ENCODE peak calls at places on chromosome 2, in eight cellular contexts. One of them, this sample, is unnamed.

GRCh38 chr2:100818606-100819364 is 1.2 kb upstream of the NPAS2 start:
- DNase-seq in neural crest cell: peak; percentile 45
- DNase-seq in bronchial epithelial cell: peak; percentile 45
- DNase-seq in fibroblast of pulmonary artery: peak; percentile 93
- DNase-seq in dorsolateral prefrontal cortex: peak; percentile 46
- DNase-seq in lower leg skin: peak; percentile 38
- DNase-seq in Calu3: peak; percentile 68
- DNase-seq in astrocyte of the cerebellum: peak; percentile 22
- DNase-seq in this sample: no peak

GRCh38 chr2:69685321-69686048 is 41.9 kb upstream of the AAK1 start:
- DNase-seq in neural crest cell: no peak
- DNase-seq in bronchial epithelial cell: no peak
- DNase-seq in fibroblast of pulmonary artery: peak; percentile 71
- DNase-seq in dorsolateral prefrontal cortex: no peak
- DNase-seq in lower leg skin: no peak
- DNase-seq in Calu3: peak; percentile 47
- DNase-seq in astrocyte of the cerebellum: peak; percentile 22
- DNase-seq in this sample: no peak

GRCh38 chr2:235088608-235089020 is 136.8 kb downstream of the SH3BP4 start:
- DNase-seq in neural crest cell: no peak
- DNase-seq in bronchial epithelial cell: no peak
- DNase-seq in fibroblast of pulmonary artery: peak; percentile 78
- DNase-seq in dorsolateral prefrontal cortex: no peak
- DNase-seq in lower leg skin: no peak
- DNase-seq in Calu3: no peak
- DNase-seq in astrocyte of the cerebellum: no peak
- DNase-seq in this sample: no peak

GRCh38 chr2:68466361-68466777 is 725 bp downstream of the FBXO48 start:
- DNase-seq in neural crest cell: no peak
- DNase-seq in bronchial epithelial cell: peak; percentile 88
- DNase-seq in fibroblast of pulmonary artery: peak; percentile 61
- DNase-seq in dorsolateral prefrontal cortex: no peak
- DNase-seq in lower leg skin: no peak
- DNase-seq in Calu3: peak; percentile 14
- DNase-seq in astrocyte of the cerebellum: peak; percentile 80
- DNase-seq in this sample: no peak

GRCh38 chr2:179261161-179261825 is 3.3 kb downstream of the SESTD1 start:
- DNase-seq in neural crest cell: no peak
- DNase-seq in bronchial epithelial cell: no peak
- DNase-seq in fibroblast of pulmonary artery: no peak
- DNase-seq in dorsolateral prefrontal cortex: no peak
- DNase-seq in lower leg skin: no peak
- DNase-seq in Calu3: no peak
- DNase-seq in astrocyte of the cerebellum: no peak
- DNase-seq in this sample: no peak

GRCh38 chr2:165601866-165602636 is 132.6 kb downstream of the CSRNP3 start:
- DNase-seq in neural crest cell: no peak
- DNase-seq in bronchial epithelial cell: peak; percentile 93
- DNase-seq in fibroblast of pulmonary artery: peak; percentile 88
- DNase-seq in dorsolateral prefrontal cortex: no peak
- DNase-seq in lower leg skin: no peak
- DNase-seq in Calu3: no peak
- DNase-seq in astrocyte of the cerebellum: peak; percentile 19
- DNase-seq in this sample: peak; percentile 8

GRCh38 chr2:12636837-12637581 is 79.7 kb upstream of the TRIB2 start:
- DNase-seq in neural crest cell: no peak
- DNase-seq in bronchial epithelial cell: no peak
- DNase-seq in fibroblast of pulmonary artery: peak; percentile 58
- DNase-seq in dorsolateral prefrontal cortex: no peak
- DNase-seq in lower leg skin: no peak
- DNase-seq in Calu3: no peak
- DNase-seq in astrocyte of the cerebellum: no peak
- DNase-seq in this sample: no peak

GRCh38 chr2:161992526-161992925 is 81.5 kb downstream of the DPP4 start:
- DNase-seq in neural crest cell: no peak
- DNase-seq in bronchial epithelial cell: no peak
- DNase-seq in fibroblast of pulmonary artery: no peak
- DNase-seq in dorsolateral prefrontal cortex: no peak
- DNase-seq in lower leg skin: no peak
- DNase-seq in Calu3: no peak
- DNase-seq in astrocyte of the cerebellum: no peak
- DNase-seq in this sample: no peak

GRCh38 chr2:21422050-21422449 is 298.3 kb downstream of the TDRD15 start:
- DNase-seq in neural crest cell: peak; percentile 51
- DNase-seq in bronchial epithelial cell: no peak
- DNase-seq in fibroblast of pulmonary artery: no peak
- DNase-seq in dorsolateral prefrontal cortex: no peak
- DNase-seq in lower leg skin: no peak
- DNase-seq in Calu3: peak; percentile 29
- DNase-seq in astrocyte of the cerebellum: no peak
- DNase-seq in this sample: no peak

GRCh38 chr2:166238176-166238575 is 110.4 kb upstream of the SCN1A start:
- DNase-seq in neural crest cell: no peak
- DNase-seq in bronchial epithelial cell: no peak
- DNase-seq in fibroblast of pulmonary artery: no peak
- DNase-seq in dorsolateral prefrontal cortex: no peak
- DNase-seq in lower leg skin: no peak
- DNase-seq in Calu3: no peak
- DNase-seq in astrocyte of the cerebellum: no peak
- DNase-seq in this sample: no peak

GRCh38 chr2:132652501-132652900 is 17.5 kb downstream of the LYPD1 start:
- DNase-seq in neural crest cell: no peak
- DNase-seq in bronchial epithelial cell: no peak
- DNase-seq in fibroblast of pulmonary artery: no peak
- DNase-seq in dorsolateral prefrontal cortex: no peak
- DNase-seq in lower leg skin: no peak
- DNase-seq in Calu3: no peak
- DNase-seq in astrocyte of the cerebellum: no peak
- DNase-seq in this sample: no peak

GRCh38 chr2:85215074-85216050 is 82.2 kb downstream of the TCF7L1 start:
- DNase-seq in neural crest cell: no peak
- DNase-seq in bronchial epithelial cell: no peak
- DNase-seq in fibroblast of pulmonary artery: peak; percentile 62
- DNase-seq in dorsolateral prefrontal cortex: peak; percentile 15
- DNase-seq in lower leg skin: no peak
- DNase-seq in Calu3: no peak
- DNase-seq in astrocyte of the cerebellum: peak; percentile 99
- DNase-seq in this sample: peak; percentile 93

GRCh38 chr2:127569274-127570065 is 34.0 kb downstream of the MYO7B start:
- DNase-seq in neural crest cell: no peak
- DNase-seq in bronchial epithelial cell: peak; percentile 60
- DNase-seq in fibroblast of pulmonary artery: peak; percentile 77
- DNase-seq in dorsolateral prefrontal cortex: peak; percentile 28
- DNase-seq in lower leg skin: no peak
- DNase-seq in Calu3: no peak
- DNase-seq in astrocyte of the cerebellum: peak; percentile 49
- DNase-seq in this sample: peak; percentile 38

DNA sequence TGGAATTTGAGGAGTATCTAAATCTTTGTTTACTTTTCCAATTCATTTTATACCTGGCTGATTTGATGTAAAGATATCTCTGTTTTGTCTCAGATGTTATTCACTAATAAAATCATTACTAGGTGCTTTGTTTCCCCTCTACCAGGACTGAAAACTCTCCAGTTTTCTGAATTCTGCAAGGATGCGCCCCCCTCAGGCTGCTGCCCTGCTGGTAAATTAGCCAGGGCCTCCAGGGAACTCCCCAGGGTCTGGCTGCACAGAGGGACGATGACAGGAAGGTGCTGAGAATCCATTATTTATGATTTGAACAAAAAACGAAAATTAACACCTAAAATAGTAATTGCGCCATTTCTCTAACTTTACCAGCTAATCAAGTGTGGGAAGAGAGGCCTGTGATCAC is 541.2 kb upstream of the POU3F3 start:
- DNase-seq in neural crest cell: no peak
- DNase-seq in bronchial epithelial cell: no peak
- DNase-seq in fibroblast of pulmonary artery: no peak
- DNase-seq in dorsolateral prefrontal cortex: no peak
- DNase-seq in lower leg skin: no peak
- DNase-seq in Calu3: no peak
- DNase-seq in astrocyte of the cerebellum: no peak
- DNase-seq in this sample: no peak
- TF ChIP-seq CTCF in neural crest cell: no peak
- TF ChIP-seq CTCF in bronchial epithelial cell: no peak
- TF ChIP-seq CTCF in fibroblast of pulmonary artery: no peak
- TF ChIP-seq CTCF in dorsolateral prefrontal cortex: no peak
- TF ChIP-seq CTCF in lower leg skin: no peak
- TF ChIP-seq CTCF in Calu3: no peak
- TF ChIP-seq CTCF in astrocyte of the cerebellum: peak; percentile 8
- TF ChIP-seq CTCF in this sample: no peak

DNA sequence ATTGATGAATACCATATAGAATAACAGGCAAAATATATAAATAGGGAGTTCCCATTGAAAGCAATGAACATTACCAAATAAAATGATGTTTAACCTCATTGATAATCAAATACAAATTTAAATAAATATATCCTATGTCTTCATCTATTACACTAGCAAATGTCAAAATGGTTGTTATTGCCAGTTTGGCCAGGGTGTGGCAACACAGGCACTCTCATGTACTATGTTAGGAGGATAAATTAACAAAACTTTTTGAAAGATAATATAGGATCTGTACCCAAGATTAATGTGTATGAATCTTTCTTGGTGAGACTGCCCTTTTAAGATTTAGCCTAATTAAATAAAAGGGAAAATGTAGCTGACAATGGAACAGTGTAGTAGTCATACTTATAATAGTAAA is 659.3 kb downstream of the ERBB4 start:
- DNase-seq in neural crest cell: no peak
- DNase-seq in bronchial epithelial cell: peak; percentile 27
- DNase-seq in fibroblast of pulmonary artery: peak; percentile 11
- DNase-seq in dorsolateral prefrontal cortex: no peak
- DNase-seq in lower leg skin: no peak
- DNase-seq in Calu3: peak; percentile 4
- DNase-seq in astrocyte of the cerebellum: no peak
- DNase-seq in this sample: no peak
- TF ChIP-seq CTCF in neural crest cell: peak; percentile 53
- TF ChIP-seq CTCF in bronchial epithelial cell: no peak
- TF ChIP-seq CTCF in fibroblast of pulmonary artery: peak; percentile 17
- TF ChIP-seq CTCF in dorsolateral prefrontal cortex: peak; percentile 35
- TF ChIP-seq CTCF in lower leg skin: no peak
- TF ChIP-seq CTCF in Calu3: no peak
- TF ChIP-seq CTCF in astrocyte of the cerebellum: peak; percentile 32
- TF ChIP-seq CTCF in this sample: peak; percentile 47

DNA sequence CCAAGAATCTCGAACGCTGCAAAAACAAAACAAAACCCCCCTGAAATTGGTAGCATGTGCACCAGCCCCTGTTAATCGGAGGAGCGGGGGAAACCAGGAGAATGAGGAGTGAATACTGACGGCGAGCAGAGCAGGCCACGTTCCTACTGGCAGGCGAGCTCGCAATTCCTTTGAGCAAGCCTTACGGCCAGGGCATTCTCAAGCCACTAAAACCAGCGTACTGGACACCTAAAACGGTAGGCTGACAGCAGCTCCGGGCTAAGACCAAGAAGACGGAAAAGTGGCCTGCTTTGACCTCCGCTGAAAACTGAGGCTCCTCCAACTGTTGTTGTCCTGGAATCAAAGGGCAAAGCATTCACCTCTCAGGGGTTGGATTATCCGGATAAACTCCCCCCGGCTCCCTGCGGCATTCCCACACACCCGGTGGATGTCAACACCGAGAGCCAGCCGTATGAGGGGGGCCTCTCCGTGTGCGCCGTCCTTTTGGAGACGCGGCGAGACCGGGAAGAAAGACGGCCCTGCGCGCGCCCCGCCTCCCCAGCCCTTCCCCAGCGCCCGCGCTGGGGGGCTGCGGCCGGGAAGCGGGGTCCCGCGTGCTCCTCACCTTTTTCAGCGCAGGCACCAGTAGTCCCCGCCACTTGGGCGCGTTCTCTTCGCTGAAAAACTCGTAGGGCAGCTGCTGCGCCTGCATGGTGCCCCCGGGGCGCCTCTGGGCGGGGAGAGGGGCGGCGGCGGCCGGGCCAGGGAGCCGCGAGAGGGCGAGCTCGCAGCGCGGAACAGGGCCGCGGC is 925 bp downstream of the SOS1 start:
- DNase-seq in neural crest cell: peak; percentile 48
- DNase-seq in bronchial epithelial cell: no peak
- DNase-seq in fibroblast of pulmonary artery: peak; percentile 55
- DNase-seq in dorsolateral prefrontal cortex: peak; percentile 24
- DNase-seq in lower leg skin: peak; percentile 23
- DNase-seq in Calu3: peak; percentile 66
- DNase-seq in astrocyte of the cerebellum: no peak
- DNase-seq in this sample: no peak
- TF ChIP-seq CTCF in neural crest cell: no peak
- TF ChIP-seq CTCF in bronchial epithelial cell: peak; percentile 22
- TF ChIP-seq CTCF in fibroblast of pulmonary artery: no peak
- TF ChIP-seq CTCF in dorsolateral prefrontal cortex: peak; percentile 16
- TF ChIP-seq CTCF in lower leg skin: no peak
- TF ChIP-seq CTCF in Calu3: no peak
- TF ChIP-seq CTCF in astrocyte of the cerebellum: peak; percentile 15
- TF ChIP-seq CTCF in this sample: peak; percentile 14

GRCh38 chr2:238974510-238975166 is 126.8 kb downstream of the TWIST2 start:
- DNase-seq in neural crest cell: no peak
- DNase-seq in bronchial epithelial cell: peak; percentile 74
- DNase-seq in fibroblast of pulmonary artery: peak; percentile 94
- DNase-seq in dorsolateral prefrontal cortex: peak; percentile 71
- DNase-seq in lower leg skin: no peak
- DNase-seq in Calu3: no peak
- DNase-seq in astrocyte of the cerebellum: peak; percentile 81
- DNase-seq in this sample: peak; percentile 88
- TF ChIP-seq CTCF in neural crest cell: no peak
- TF ChIP-seq CTCF in bronchial epithelial cell: peak; percentile 36
- TF ChIP-seq CTCF in fibroblast of pulmonary artery: peak; percentile 67
- TF ChIP-seq CTCF in dorsolateral prefrontal cortex: peak; percentile 32
- TF ChIP-seq CTCF in lower leg skin: no peak
- TF ChIP-seq CTCF in Calu3: no peak
- TF ChIP-seq CTCF in astrocyte of the cerebellum: peak; percentile 55
- TF ChIP-seq CTCF in this sample: peak; percentile 68

GRCh38 chr2:60641866-60642788 is 88.7 kb upstream of the BCL11A start:
- DNase-seq in neural crest cell: peak; percentile 23
- DNase-seq in bronchial epithelial cell: peak; percentile 44
- DNase-seq in fibroblast of pulmonary artery: peak; percentile 70
- DNase-seq in dorsolateral prefrontal cortex: no peak
- DNase-seq in lower leg skin: no peak
- DNase-seq in Calu3: peak; percentile 20
- DNase-seq in astrocyte of the cerebellum: peak; percentile 24
- DNase-seq in this sample: peak; percentile 10
- TF ChIP-seq CTCF in neural crest cell: peak; percentile 86
- TF ChIP-seq CTCF in bronchial epithelial cell: peak; percentile 59
- TF ChIP-seq CTCF in fibroblast of pulmonary artery: peak; percentile 78
- TF ChIP-seq CTCF in dorsolateral prefrontal cortex: peak; percentile 66
- TF ChIP-seq CTCF in lower leg skin: no peak
- TF ChIP-seq CTCF in Calu3: peak; percentile 62
- TF ChIP-seq CTCF in astrocyte of the cerebellum: peak; percentile 70
- TF ChIP-seq CTCF in this sample: peak; percentile 66

GRCh38 chr2:6922201-6922656 is 5.0 kb downstream of the RNF144A start:
- DNase-seq in neural crest cell: no peak
- DNase-seq in bronchial epithelial cell: peak; percentile 4
- DNase-seq in fibroblast of pulmonary artery: no peak
- DNase-seq in dorsolateral prefrontal cortex: no peak
- DNase-seq in lower leg skin: no peak
- DNase-seq in Calu3: peak; percentile 62
- DNase-seq in astrocyte of the cerebellum: no peak
- DNase-seq in this sample: no peak
- TF ChIP-seq CTCF in neural crest cell: peak; percentile 55
- TF ChIP-seq CTCF in bronchial epithelial cell: no peak
- TF ChIP-seq CTCF in fibroblast of pulmonary artery: no peak
- TF ChIP-seq CTCF in dorsolateral prefrontal cortex: no peak
- TF ChIP-seq CTCF in lower leg skin: no peak
- TF ChIP-seq CTCF in Calu3: peak; percentile 40
- TF ChIP-seq CTCF in astrocyte of the cerebellum: no peak
- TF ChIP-seq CTCF in this sample: no peak